ENCODE peak calls at places on chromosomes 5 and 9, in seven cellular contexts. F is chondrocyte, M is breast epithelium, K is tibial nerve, G is cardiac muscle cell, T is uterus, W is omental fat pad. S is an unnamed sample.

GRCh38 chr5:160467555-160468418 is 46.1 kb downstream of the PTTG1 start:
- DNase-seq in F (no peak), M (no peak), K (peak; percentile 32), G (peak; percentile 88), T (peak; percentile 21), W (peak; percentile 34), S (peak; percentile 62)

GRCh38 chr9:110650991-110651411 is 17.6 kb upstream of the MUSK start:
- DNase-seq in F (no peak), M (no peak), K (no peak), G (peak; percentile 79), T (peak; percentile 33), W (no peak), S (peak; percentile 97)

GRCh38 chr9:126423709-126424185 is 97.1 kb downstream of the MVB12B start:
- DNase-seq in F (no peak), M (no peak), K (no peak), G (no peak), T (no peak), W (no peak), S (no peak)

GRCh38 chr9:109600142-109600541 is 102.0 kb upstream of the PTPN3 start:
- DNase-seq in F (no peak), M (no peak), K (no peak), G (peak; percentile 98), T (no peak), W (no peak), S (peak; percentile 31)

GRCh38 chr9:126684345-126684744 is 70.6 kb downstream of the LMX1B start:
- DNase-seq in F (no peak), M (no peak), K (no peak), G (no peak), T (no peak), W (no peak), S (no peak)

GRCh38 chr5:141186897-141187512 is at the start of gene PCDHB9:
- DNase-seq in F (no peak), M (no peak), K (no peak), G (peak; percentile 9), T (no peak), W (no peak), S (peak; percentile 58)

GRCh38 chr9:134490446-134490845 is 151.2 kb upstream of the COL5A1 start:
- DNase-seq in F (no peak), M (no peak), K (no peak), G (no peak), T (no peak), W (no peak), S (no peak)

GRCh38 chr5:36407396-36407795 is 105.7 kb upstream of the RANBP3L start:
- DNase-seq in F (no peak), M (no peak), K (no peak), G (no peak), T (no peak), W (no peak), S (peak; percentile 2)

GRCh38 chr9:79687131-79687447 is 115.3 kb downstream of the TLE4 start:
- DNase-seq in F (no peak), M (no peak), K (no peak), G (no peak), T (no peak), W (no peak), S (no peak)

GRCh38 chr5:148474025-148474511 is 90.3 kb downstream of the FBXO38 start:
- DNase-seq in F (no peak), M (no peak), K (no peak), G (peak; percentile 83), T (peak; percentile 20), W (no peak), S (no peak)

GRCh38 chr5:145791866-145792265 is 43.3 kb downstream of the PRELID2 start:
- DNase-seq in F (no peak), M (no peak), K (no peak), G (no peak), T (no peak), W (no peak), S (no peak)

GRCh38 chr9:101376117-101376866 is 8.5 kb downstream of the BAAT start:
- DNase-seq in F (no peak), M (no peak), K (no peak), G (peak; percentile 83), T (peak; percentile 71), W (no peak), S (peak; percentile 96)

GRCh38 chr9:106339882-106340281 is 523.1 kb upstream of the ZNF462 start:
- DNase-seq in F (no peak), M (no peak), K (no peak), G (no peak), T (no peak), W (no peak), S (no peak)

GRCh38 chr5:71778678-71779276 is 59.7 kb downstream of the CARTPT start:
- DNase-seq in F (no peak), M (no peak), K (no peak), G (peak; percentile 57), T (no peak), W (no peak), S (peak; percentile 31)

GRCh38 chr5:172486451-172486850 is 32.1 kb upstream of the SH3PXD2B start:
- DNase-seq in F (no peak), M (no peak), K (no peak), G (no peak), T (no peak), W (no peak), S (no peak)

GRCh38 chr5:154546719-154547118 is 68.7 kb upstream of the HAND1 start:
- DNase-seq in F (no peak), M (no peak), K (no peak), G (no peak), T (no peak), W (no peak), S (no peak)

GRCh38 chr9:98767915-98768314 is 28.4 kb downstream of the ANKS6 start:
- DNase-seq in F (peak; percentile 58), M (no peak), K (no peak), G (no peak), T (no peak), W (no peak), S (no peak)

GRCh38 chr9:88085481-88085880 is 52.8 kb downstream of the SPATA31C2 start:
- DNase-seq in F (no peak), M (no peak), K (no peak), G (no peak), T (no peak), W (no peak), S (no peak)

GRCh38 chr9:70696694-70697335 is 282.4 kb upstream of the KLF9 start:
- DNase-seq in F (no peak), M (no peak), K (no peak), G (no peak), T (no peak), W (no peak), S (no peak)

GRCh38 chr9:76394896-76395244 is 644 bp upstream of the RFK start:
- DNase-seq in F (no peak), M (no peak), K (peak; percentile 22), G (peak; percentile 49), T (peak; percentile 38), W (no peak), S (peak; percentile 39)

GRCh38 chr5:173340984-173341383 is 12.8 kb upstream of the STC2 start:
- DNase-seq in F (no peak), M (no peak), K (no peak), G (no peak), T (no peak), W (no peak), S (no peak)

GRCh38 chr5:157942595-157942994 is 83.7 kb upstream of the CLINT1 start:
- DNase-seq in F (no peak), M (no peak), K (no peak), G (no peak), T (no peak), W (no peak), S (no peak)

GRCh38 chr5:143696920-143697319 is 115.0 kb upstream of the HMHB1 start:
- DNase-seq in F (no peak), M (no peak), K (no peak), G (no peak), T (no peak), W (no peak), S (no peak)

DNA sequence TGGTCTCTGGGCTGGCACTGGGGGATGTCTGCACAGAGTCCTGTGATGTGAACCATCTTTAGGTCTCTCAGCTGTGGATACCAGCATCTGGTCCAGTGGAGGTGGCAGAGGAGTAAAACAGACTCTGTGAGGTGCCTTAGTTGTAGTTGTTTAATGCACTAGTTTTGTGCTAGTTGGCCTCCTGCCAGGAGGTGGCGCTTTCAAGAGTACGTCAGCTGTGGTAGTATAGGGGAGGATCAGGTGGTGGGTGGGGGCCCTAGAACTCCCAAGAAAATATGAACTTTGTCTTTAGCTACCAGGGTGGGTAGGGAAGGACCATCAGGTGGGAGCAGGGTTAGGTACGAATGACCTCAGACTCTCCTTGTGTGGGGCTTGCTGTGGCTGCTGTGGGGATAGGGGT is 197.1 kb downstream of the TMC1 start:
- DNase-seq in F (no peak), M (no peak), K (no peak), G (no peak), T (no peak), W (no peak), S (no peak)
- TF ChIP-seq CTCF in F (no peak), M (no peak), K (no peak), G (no peak), T (no peak), W (no peak), S (no peak)

DNA sequence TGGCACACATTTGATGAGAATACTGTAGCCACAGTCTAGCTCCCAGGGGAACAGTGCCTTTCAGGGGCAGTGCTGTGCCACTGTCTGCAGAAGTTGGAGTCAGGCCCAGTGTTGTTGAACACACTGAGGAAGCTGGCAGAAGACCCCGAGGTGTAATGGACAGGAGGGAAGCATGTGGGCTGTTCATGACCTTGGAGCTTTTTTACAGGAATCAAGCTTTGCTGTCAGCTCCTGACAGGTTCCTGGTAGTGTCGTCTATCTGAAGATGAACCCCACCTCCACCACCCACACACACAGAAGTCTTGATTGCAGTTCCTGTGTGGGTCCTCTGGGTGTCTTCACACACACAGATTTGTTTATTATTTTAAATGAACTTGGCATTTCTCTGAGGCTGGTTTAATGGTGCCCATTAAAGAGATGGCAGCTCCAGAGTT is 40.3 kb upstream of the TNFAIP8 start:
- DNase-seq in F (no peak), M (no peak), K (no peak), G (peak; percentile 31), T (no peak), W (no peak), S (no peak)
- TF ChIP-seq CTCF in F (peak; percentile 66), M (no peak), K (no peak), G (peak; percentile 31), T (peak; percentile 11), W (no peak), S (peak; percentile 51)

GRCh38 chr9:36833954-36834353 is 200.1 kb downstream of the PAX5 start:
- DNase-seq in F (no peak), M (no peak), K (no peak), G (no peak), T (no peak), W (no peak), S (no peak)
- TF ChIP-seq CTCF in F (no peak), M (no peak), K (no peak), G (no peak), T (no peak), W (no peak), S (no peak)

DNA sequence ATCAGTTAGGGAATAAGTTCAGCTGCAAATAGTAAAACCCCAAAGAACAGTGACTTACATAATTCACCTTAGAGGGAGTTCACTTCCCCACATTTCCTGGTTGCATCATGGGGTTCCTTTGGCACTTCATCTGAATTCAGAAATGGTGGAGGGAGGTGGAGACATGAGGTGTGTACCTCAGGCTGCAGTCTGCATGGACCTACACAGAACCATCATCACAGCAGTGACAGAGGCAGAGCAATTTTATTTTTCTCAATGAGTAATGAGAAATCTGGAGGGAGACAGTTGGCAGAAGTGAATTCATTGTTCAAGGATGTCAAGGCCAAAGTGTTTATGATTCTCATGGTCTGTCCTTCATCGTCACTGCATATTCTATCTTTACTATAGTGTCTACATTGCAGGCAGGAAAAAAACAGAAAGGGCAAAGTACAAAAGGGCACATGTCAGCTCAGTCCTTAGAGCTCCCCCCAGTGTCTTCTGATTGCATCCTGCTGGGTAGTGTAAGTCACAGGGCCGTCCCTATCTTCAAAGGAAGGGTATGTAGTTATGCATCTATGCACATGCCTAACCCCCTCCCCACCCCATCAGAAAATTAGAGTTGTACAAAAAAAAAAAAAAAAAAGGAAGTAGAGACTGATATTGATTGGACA is 132.8 kb upstream of the APC start:
- DNase-seq in F (no peak), M (no peak), K (no peak), G (peak; percentile 27), T (no peak), W (no peak), S (no peak)
- TF ChIP-seq CTCF in F (no peak), M (no peak), K (no peak), G (peak; percentile 24), T (no peak), W (no peak), S (peak; percentile 27)